ENCODE peak calls at places on chromosome 20, in six cellular contexts. One of them, this sample, is unnamed.

GRCh38 chr20:19695081-19695480 is 63.0 kb upstream of the RIN2 start:
- DNase-seq in A549: no peak
- DNase-seq in right lobe of liver: no peak
- DNase-seq in body of pancreas: no peak
- DNase-seq in stomach: no peak
- DNase-seq in GM12878: no peak
- DNase-seq in this sample: no peak

GRCh38 chr20:63530788-63531160 is 6.4 kb downstream of the PTK6 start:
- DNase-seq in A549: no peak
- DNase-seq in GM12878: no peak
- DNase-seq in body of pancreas: no peak
- DNase-seq in stomach: peak
- DNase-seq in right lobe of liver: peak
- DNase-seq in this sample: no peak

GRCh38 chr20:45944151-45944964 is 9.9 kb downstream of the PCIF1 start:
- DNase-seq in stomach: no peak
- DNase-seq in right lobe of liver: no peak
- DNase-seq in GM12878: no peak
- DNase-seq in A549: peak
- DNase-seq in body of pancreas: no peak
- DNase-seq in this sample: peak

GRCh38 chr20:23686046-23686750 is 2.6 kb downstream of the CST4 start:
- DNase-seq in A549: no peak
- DNase-seq in right lobe of liver: no peak
- DNase-seq in body of pancreas: no peak
- DNase-seq in GM12878: no peak
- DNase-seq in stomach: no peak
- DNase-seq in this sample: no peak

GRCh38 chr20:38055294-38055693 is 21.7 kb downstream of the RPRD1B start:
- DNase-seq in A549: no peak
- DNase-seq in stomach: no peak
- DNase-seq in GM12878: no peak
- DNase-seq in right lobe of liver: no peak
- DNase-seq in body of pancreas: no peak
- DNase-seq in this sample: no peak

GRCh38 chr20:37404461-37404881 is 58.5 kb downstream of the SRC start:
- DNase-seq in stomach: no peak
- DNase-seq in GM12878: no peak
- DNase-seq in A549: no peak
- DNase-seq in right lobe of liver: no peak
- DNase-seq in body of pancreas: no peak
- DNase-seq in this sample: no peak

GRCh38 chr20:59515013-59515905 is 89.1 kb upstream of the PHACTR3 start:
- DNase-seq in body of pancreas: peak
- DNase-seq in stomach: peak
- DNase-seq in GM12878: no peak
- DNase-seq in A549: peak
- DNase-seq in right lobe of liver: peak
- DNase-seq in this sample: peak

GRCh38 chr20:50023116-50023802 is 40.5 kb downstream of the SNAI1 start:
- DNase-seq in stomach: no peak
- DNase-seq in GM12878: no peak
- DNase-seq in A549: no peak
- DNase-seq in body of pancreas: peak
- DNase-seq in right lobe of liver: no peak
- DNase-seq in this sample: no peak

GRCh38 chr20:49846206-49846807 is 33.7 kb downstream of the SLC9A8 start:
- DNase-seq in right lobe of liver: no peak
- DNase-seq in stomach: peak
- DNase-seq in GM12878: no peak
- DNase-seq in body of pancreas: peak
- DNase-seq in A549: peak
- DNase-seq in this sample: peak

GRCh38 chr20:51586005-51586440 is 43.5 kb upstream of the NFATC2 start:
- DNase-seq in GM12878: no peak
- DNase-seq in A549: peak
- DNase-seq in stomach: no peak
- DNase-seq in body of pancreas: no peak
- DNase-seq in right lobe of liver: no peak
- DNase-seq in this sample: no peak

GRCh38 chr20:41344477-41344876 is 3.9 kb downstream of the LPIN3 start:
- DNase-seq in GM12878: no peak
- DNase-seq in stomach: no peak
- DNase-seq in A549: no peak
- DNase-seq in body of pancreas: no peak
- DNase-seq in right lobe of liver: no peak
- DNase-seq in this sample: no peak

GRCh38 chr20:58634121-58634817 is 16.8 kb upstream of the STX16 start:
- DNase-seq in stomach: no peak
- DNase-seq in right lobe of liver: no peak
- DNase-seq in body of pancreas: no peak
- DNase-seq in GM12878: no peak
- DNase-seq in A549: no peak
- DNase-seq in this sample: no peak

GRCh38 chr20:61520761-61521460 is 268.9 kb downstream of the CDH4 start:
- DNase-seq in stomach: no peak
- DNase-seq in body of pancreas: no peak
- DNase-seq in GM12878: no peak
- DNase-seq in A549: no peak
- DNase-seq in right lobe of liver: no peak
- DNase-seq in this sample: no peak

GRCh38 chr20:41048475-41049242 is 20.0 kb downstream of the TOP1 start:
- DNase-seq in stomach: no peak
- DNase-seq in body of pancreas: no peak
- DNase-seq in A549: no peak
- DNase-seq in GM12878: no peak
- DNase-seq in right lobe of liver: no peak
- DNase-seq in this sample: peak

GRCh38 chr20:43961541-43962471 is 47.2 kb downstream of the TOX2 start:
- DNase-seq in A549: no peak
- DNase-seq in stomach: no peak
- DNase-seq in right lobe of liver: no peak
- DNase-seq in GM12878: no peak
- DNase-seq in body of pancreas: no peak
- DNase-seq in this sample: no peak

GRCh38 chr20:9066196-9066595 is 2.7 kb upstream of the PLCB4 start:
- DNase-seq in stomach: no peak
- DNase-seq in right lobe of liver: no peak
- DNase-seq in GM12878: no peak
- DNase-seq in body of pancreas: no peak
- DNase-seq in A549: no peak
- DNase-seq in this sample: no peak

GRCh38 chr20:63738687-63739128 is 868 bp upstream of the SLC2A4RG start:
- DNase-seq in body of pancreas: peak
- DNase-seq in A549: no peak
- DNase-seq in right lobe of liver: peak
- DNase-seq in stomach: peak
- DNase-seq in GM12878: no peak
- DNase-seq in this sample: peak

GRCh38 chr20:62405108-62405980 is 1.7 kb downstream of the CABLES2 start:
- DNase-seq in right lobe of liver: peak
- DNase-seq in A549: peak
- DNase-seq in GM12878: no peak
- DNase-seq in stomach: peak
- DNase-seq in body of pancreas: peak
- DNase-seq in this sample: peak

GRCh38 chr20:46176744-46177378 is 58.7 kb downstream of the CD40 start:
- DNase-seq in A549: no peak
- DNase-seq in right lobe of liver: no peak
- DNase-seq in stomach: no peak
- DNase-seq in body of pancreas: peak
- DNase-seq in GM12878: no peak
- DNase-seq in this sample: no peak

GRCh38 chr20:18428490-18429173 is 38.2 kb downstream of the DZANK1 start:
- DNase-seq in A549: no peak
- DNase-seq in GM12878: no peak
- DNase-seq in right lobe of liver: peak
- DNase-seq in stomach: peak
- DNase-seq in body of pancreas: peak
- DNase-seq in this sample: no peak

GRCh38 chr20:41524980-41525613 is 93.1 kb downstream of the CHD6 start:
- DNase-seq in stomach: peak
- DNase-seq in body of pancreas: peak
- DNase-seq in A549: no peak
- DNase-seq in right lobe of liver: peak
- DNase-seq in GM12878: no peak
- DNase-seq in this sample: no peak

GRCh38 chr20:40865095-40865494 is 163.5 kb upstream of the TOP1 start:
- DNase-seq in stomach: no peak
- DNase-seq in GM12878: no peak
- DNase-seq in body of pancreas: no peak
- DNase-seq in right lobe of liver: no peak
- DNase-seq in A549: no peak
- DNase-seq in this sample: no peak

GRCh38 chr20:24027229-24027628 is 38.6 kb upstream of the GGTLC1 start:
- DNase-seq in body of pancreas: peak
- DNase-seq in stomach: peak
- DNase-seq in GM12878: peak
- DNase-seq in A549: no peak
- DNase-seq in right lobe of liver: peak
- DNase-seq in this sample: no peak

GRCh38 chr20:51862796-51863195 is 60.5 kb upstream of the SALL4 start:
- DNase-seq in A549: no peak
- DNase-seq in right lobe of liver: no peak
- DNase-seq in stomach: no peak
- DNase-seq in GM12878: no peak
- DNase-seq in body of pancreas: no peak
- DNase-seq in this sample: no peak

GRCh38 chr20:39850821-39851330 is 838.2 kb downstream of the MAFB start:
- DNase-seq in GM12878: no peak
- DNase-seq in body of pancreas: no peak
- DNase-seq in stomach: no peak
- DNase-seq in A549: no peak
- DNase-seq in right lobe of liver: no peak
- DNase-seq in this sample: no peak

GRCh38 chr20:35541783-35542662 is at the start of gene ERGIC3:
- DNase-seq in right lobe of liver: peak
- DNase-seq in A549: peak
- DNase-seq in stomach: peak
- DNase-seq in body of pancreas: peak
- DNase-seq in GM12878: peak
- DNase-seq in this sample: peak
- TF ChIP-seq POLR2A in right lobe of liver: peak
- TF ChIP-seq POLR2A in A549: peak
- TF ChIP-seq POLR2A in stomach: no peak
- TF ChIP-seq POLR2A in body of pancreas: peak
- TF ChIP-seq POLR2A in GM12878: peak
- TF ChIP-seq POLR2A in this sample: peak

DNA sequence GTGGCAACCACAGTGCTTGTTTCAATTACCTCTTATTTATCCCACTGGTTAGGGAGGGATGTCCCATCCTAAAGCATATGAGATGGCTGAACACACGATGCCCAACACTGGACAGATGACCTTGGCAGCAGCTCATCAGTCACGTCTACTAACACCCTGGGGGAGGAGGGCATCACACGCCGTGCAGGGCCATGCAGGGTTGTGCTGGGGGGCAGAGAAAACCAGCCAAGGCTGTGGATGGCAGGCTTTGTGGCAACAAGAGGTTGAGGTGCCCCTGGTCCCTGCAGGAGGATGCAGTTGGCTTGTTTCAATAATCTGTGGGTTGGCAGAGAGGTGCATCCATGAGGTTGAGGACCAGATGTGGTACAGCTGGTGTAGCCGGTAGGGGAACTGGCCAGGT is 293.7 kb upstream of the SULF2 start:
- DNase-seq in right lobe of liver: no peak
- DNase-seq in stomach: no peak
- DNase-seq in GM12878: no peak
- DNase-seq in A549: no peak
- DNase-seq in body of pancreas: no peak
- DNase-seq in this sample: no peak
- TF ChIP-seq POLR2A in right lobe of liver: no peak
- TF ChIP-seq POLR2A in stomach: no peak
- TF ChIP-seq POLR2A in GM12878: no peak
- TF ChIP-seq POLR2A in A549: no peak
- TF ChIP-seq POLR2A in body of pancreas: no peak
- TF ChIP-seq POLR2A in this sample: no peak

DNA sequence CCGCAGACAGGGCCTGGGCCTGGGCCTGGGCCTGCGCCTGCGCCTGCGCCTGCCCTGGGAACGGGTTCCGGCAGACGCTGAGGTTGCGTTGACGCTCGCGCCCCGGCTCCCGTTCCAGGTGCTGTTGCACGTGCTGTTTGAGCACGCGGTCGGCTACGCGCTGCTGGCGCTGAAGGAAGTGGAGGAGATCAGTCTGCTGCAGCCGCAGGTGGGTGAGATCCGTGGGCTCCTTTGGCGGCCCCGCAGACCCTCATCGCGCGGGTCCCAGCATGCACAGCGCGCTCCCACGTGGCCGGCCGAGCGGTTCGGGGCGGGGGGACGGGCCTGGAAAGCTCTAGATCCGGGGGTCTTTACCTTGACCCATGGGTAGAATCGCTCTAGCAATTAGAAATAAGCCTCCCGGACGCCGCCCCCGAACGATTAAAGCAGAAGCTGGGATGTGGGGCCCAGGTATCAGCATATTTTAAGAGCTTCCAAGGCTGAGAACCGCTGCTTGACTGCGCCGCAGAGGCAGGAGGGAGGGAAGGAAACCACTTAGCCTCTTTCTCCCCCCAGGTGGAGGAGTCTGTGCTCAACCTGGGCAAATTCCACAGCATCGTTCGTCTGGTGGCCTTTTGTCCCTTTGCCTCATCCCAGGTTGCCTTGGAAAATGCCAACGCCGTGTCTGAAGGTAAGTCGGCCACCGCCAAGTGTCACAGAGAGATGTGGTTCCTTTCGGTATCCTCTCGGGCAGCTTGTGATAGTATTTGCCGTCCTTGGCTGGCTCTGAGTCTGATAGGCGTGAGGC is 485 bp downstream of the NOP56 start:
- DNase-seq in stomach: no peak
- DNase-seq in right lobe of liver: no peak
- DNase-seq in body of pancreas: no peak
- DNase-seq in GM12878: no peak
- DNase-seq in A549: no peak
- DNase-seq in this sample: peak
- TF ChIP-seq POLR2A in stomach: no peak
- TF ChIP-seq POLR2A in right lobe of liver: peak
- TF ChIP-seq POLR2A in body of pancreas: no peak
- TF ChIP-seq POLR2A in GM12878: peak
- TF ChIP-seq POLR2A in A549: no peak
- TF ChIP-seq POLR2A in this sample: peak

DNA sequence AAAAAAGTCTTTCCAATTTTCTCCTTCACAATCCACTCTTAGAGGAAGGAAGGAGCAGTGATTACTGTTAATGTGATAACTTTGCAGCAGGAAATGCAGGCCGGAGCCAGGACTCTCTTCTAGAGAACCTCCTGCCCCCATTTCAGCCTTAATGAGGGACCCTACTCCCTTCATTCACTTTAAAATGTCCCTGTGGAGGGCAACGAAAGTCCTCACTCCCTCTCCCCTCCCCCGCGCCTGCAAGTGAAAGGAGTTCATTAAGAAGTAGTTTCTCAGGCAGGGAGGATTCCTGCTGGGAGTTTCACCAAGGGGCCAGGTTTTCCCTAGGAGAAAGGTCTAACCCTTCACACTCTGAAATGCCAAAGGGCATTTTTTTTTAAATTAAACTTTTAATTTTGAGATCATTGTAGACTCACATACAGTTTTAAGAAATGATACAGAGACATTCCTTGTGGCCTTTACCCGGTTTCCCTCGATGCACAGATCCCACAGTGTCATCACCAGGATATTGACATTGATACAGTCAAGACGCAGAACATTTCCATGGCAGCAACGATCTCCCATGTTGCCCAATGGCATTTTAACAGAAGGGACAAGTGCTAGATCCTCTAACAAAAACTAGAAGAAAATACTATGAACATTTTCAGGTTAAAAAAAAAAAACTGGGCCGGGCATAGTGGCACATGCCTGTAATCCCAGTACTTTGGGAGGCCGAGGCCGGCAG is 6.8 kb upstream of the COMMD7 start:
- DNase-seq in right lobe of liver: no peak
- DNase-seq in body of pancreas: no peak
- DNase-seq in A549: no peak
- DNase-seq in GM12878: no peak
- DNase-seq in stomach: no peak
- DNase-seq in this sample: no peak
- TF ChIP-seq POLR2A in right lobe of liver: no peak
- TF ChIP-seq POLR2A in body of pancreas: no peak
- TF ChIP-seq POLR2A in A549: no peak
- TF ChIP-seq POLR2A in GM12878: no peak
- TF ChIP-seq POLR2A in stomach: no peak
- TF ChIP-seq POLR2A in this sample: no peak